ENCODE peak calls at places on chromosomes 12 and 14, in seven cellular contexts. M is stomach, T is sigmoid colon, Q is suprapubic skin, J is transverse colon, A is SK-N-SH, X is H1. Y is an unnamed sample.

GRCh38 chr14:74427651-74428050 is 1.6 kb upstream of the SYNDIG1L start:
- DNase-seq in M (no peak), T (no peak), Q (no peak), J (no peak), A (no peak), X (no peak), Y (no peak)

GRCh38 chr12:121801601-121802484 is 2.0 kb upstream of the SETD1B start:
- DNase-seq in M (no peak), T (no peak), Q (no peak), J (no peak), A (no peak), X (no peak), Y (no peak)

GRCh38 chr14:74704656-74705055 is 8.2 kb downstream of the AREL1 start:
- DNase-seq in M (no peak), T (no peak), Q (no peak), J (no peak), A (no peak), X (no peak), Y (no peak)

GRCh38 chr12:19130224-19131019 is 889 bp downstream of the PLEKHA5 start:
- DNase-seq in M (peak; percentile 34), T (peak; percentile 70), Q (peak; percentile 64), J (peak; percentile 37), A (peak; percentile 69), X (no peak), Y (no peak)

GRCh38 chr14:39229222-39229543 is 4.5 kb upstream of the MIA2 start:
- DNase-seq in M (no peak), T (no peak), Q (no peak), J (no peak), A (no peak), X (no peak), Y (no peak)

GRCh38 chr12:61694214-61694613 is 566.0 kb upstream of the USP15 start:
- DNase-seq in M (no peak), T (no peak), Q (no peak), J (no peak), A (no peak), X (no peak), Y (no peak)

GRCh38 chr14:89489796-89490506 is 72.9 kb upstream of the FOXN3 start:
- DNase-seq in M (no peak), T (no peak), Q (no peak), J (no peak), A (no peak), X (no peak), Y (no peak)

GRCh38 chr12:132199526-132200319 is 55.5 kb downstream of the NOC4L start:
- DNase-seq in M (no peak), T (no peak), Q (no peak), J (no peak), A (no peak), X (no peak), Y (no peak)

GRCh38 chr14:32883189-32883588 is 55.5 kb upstream of the NPAS3 start:
- DNase-seq in M (no peak), T (no peak), Q (no peak), J (no peak), A (no peak), X (no peak), Y (no peak)

GRCh38 chr14:72700338-72701231 is 193.3 kb downstream of the DPF3 start:
- DNase-seq in M (no peak), T (no peak), Q (no peak), J (no peak), A (no peak), X (no peak), Y (no peak)

GRCh38 chr12:94282675-94283074 is 134.3 kb downstream of the PLXNC1 start:
- DNase-seq in M (peak; percentile 36), T (no peak), Q (no peak), J (peak; percentile 34), A (no peak), X (no peak), Y (no peak)

GRCh38 chr12:50458606-50459005 is 46.2 kb upstream of the DIP2B start:
- DNase-seq in M (no peak), T (no peak), Q (no peak), J (no peak), A (no peak), X (no peak), Y (no peak)

GRCh38 chr12:54667945-54668344 is 19.8 kb upstream of the DCD start:
- DNase-seq in M (no peak), T (no peak), Q (no peak), J (no peak), A (no peak), X (no peak), Y (no peak)

GRCh38 chr14:54447231-54447692 is 6.1 kb upstream of the CNIH1 start:
- DNase-seq in M (peak; percentile 37), T (no peak), Q (no peak), J (peak; percentile 78), A (no peak), X (no peak), Y (no peak)

GRCh38 chr12:45348986-45349385 is 133.1 kb downstream of the ANO6 start:
- DNase-seq in M (no peak), T (no peak), Q (no peak), J (no peak), A (no peak), X (no peak), Y (no peak)

GRCh38 chr14:102591372-102591943 is 991 bp upstream of the RCOR1 start:
- DNase-seq in M (peak; percentile 28), T (peak; percentile 82), Q (peak; percentile 81), J (peak; percentile 52), A (peak; percentile 67), X (no peak), Y (peak; percentile 38)

GRCh38 chr12:9940370-9940769 is 8.2 kb upstream of the CLEC2A start:
- DNase-seq in M (no peak), T (no peak), Q (no peak), J (no peak), A (no peak), X (no peak), Y (no peak)

DNA sequence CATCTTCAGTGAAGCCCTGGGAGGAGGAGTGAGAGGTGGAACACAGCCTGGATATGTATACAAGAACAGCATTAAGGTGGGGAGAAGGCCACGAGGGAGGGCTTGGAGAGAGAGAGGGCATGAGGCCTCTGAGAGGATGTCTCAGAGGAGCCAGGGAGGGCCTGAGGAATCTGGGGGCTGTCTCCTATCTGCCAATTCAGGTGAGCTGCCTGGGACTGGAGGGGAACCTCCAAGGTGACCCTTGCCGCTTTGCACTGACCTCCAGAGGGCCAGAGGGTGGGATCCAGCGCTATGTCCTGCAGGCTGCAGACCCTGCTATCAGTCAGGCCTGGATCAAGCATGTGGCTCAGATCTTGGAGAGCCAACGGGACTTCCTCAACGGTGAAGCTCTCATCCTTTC is 4.4 kb downstream of the ARHGEF25 start:
- DNase-seq in M (no peak), T (peak; percentile 41), Q (no peak), J (no peak), A (no peak), X (no peak), Y (no peak)
- H3K4me3 ChIP-seq in M (no peak overlapping the region), T (no peak overlapping the region), Q (no peak overlapping the region), J (no peak overlapping the region), A (no peak overlapping the region), X (no peak overlapping the region), Y (no peak overlapping the region)

DNA sequence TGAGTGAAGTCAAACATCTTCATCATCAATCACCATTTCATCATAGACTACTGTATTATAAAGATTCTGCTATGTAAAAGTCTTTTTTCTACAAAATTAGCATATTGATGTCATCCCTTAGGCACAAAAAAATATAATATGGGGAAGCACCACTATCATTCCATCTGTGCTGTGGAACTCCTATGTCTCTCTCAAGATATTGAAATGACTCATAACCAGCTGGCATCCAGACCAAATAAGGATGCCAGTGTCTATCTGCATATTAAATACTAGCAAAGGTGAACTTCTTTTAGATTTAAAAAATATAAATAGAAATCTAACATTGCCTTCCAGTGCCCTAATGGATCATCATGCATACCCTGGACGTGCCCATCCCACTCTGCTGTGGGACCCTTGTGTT is 17.9 kb upstream of the DCAF5 start:
- DNase-seq in M (no peak), T (no peak), Q (no peak), J (no peak), A (no peak), X (no peak), Y (no peak)
- TF ChIP-seq EP300 in M (no peak), T (no peak), Q (no peak), J (no peak), A (no peak), X (no peak), Y (no peak)

GRCh38 chr12:72547593-72547992 is 275.4 kb downstream of the TRHDE start:
- DNase-seq in M (no peak), T (no peak), Q (no peak), J (no peak), A (no peak), X (no peak), Y (no peak)

GRCh38 chr12:72546106-72546505 is 273.9 kb downstream of the TRHDE start:
- DNase-seq in M (no peak), T (no peak), Q (no peak), J (no peak), A (no peak), X (no peak), Y (no peak)

GRCh38 chr12:72543777-72544467 is 271.8 kb downstream of the TRHDE start:
- DNase-seq in M (no peak), T (no peak), Q (no peak), J (no peak), A (no peak), X (no peak), Y (no peak)

DNA sequence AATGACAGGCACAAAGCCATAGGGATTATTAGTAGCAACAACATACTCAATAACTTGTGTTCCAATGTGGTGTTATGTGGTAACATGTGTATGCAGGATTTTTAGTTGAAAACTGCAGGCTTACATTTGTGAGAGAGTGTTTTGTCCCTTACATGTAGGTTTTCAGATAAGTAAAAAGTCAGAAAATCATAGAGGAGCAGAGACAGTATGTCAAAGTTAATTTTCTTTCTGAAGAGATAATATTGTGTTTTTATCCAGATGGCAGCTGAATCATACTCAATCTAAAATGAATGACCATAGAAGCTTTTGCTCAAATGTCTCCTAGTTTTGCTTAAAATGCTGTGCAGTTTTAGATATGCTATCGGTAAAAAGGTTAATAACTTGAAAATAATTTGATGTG is 277.0 kb downstream of the TRHDE start:
- DNase-seq in M (no peak), T (no peak), Q (no peak), J (no peak), A (no peak), X (no peak), Y (no peak)
- H3K36me3 ChIP-seq in M (no peaks in the 10 kb centered on the region), T (no peaks in the 10 kb centered on the region), Q (no peaks in the 10 kb centered on the region), J (no peaks in the 10 kb centered on the region), A (no peaks in the 10 kb centered on the region), X (no peaks in the 10 kb centered on the region), Y (no peaks in the 10 kb centered on the region)

DNA sequence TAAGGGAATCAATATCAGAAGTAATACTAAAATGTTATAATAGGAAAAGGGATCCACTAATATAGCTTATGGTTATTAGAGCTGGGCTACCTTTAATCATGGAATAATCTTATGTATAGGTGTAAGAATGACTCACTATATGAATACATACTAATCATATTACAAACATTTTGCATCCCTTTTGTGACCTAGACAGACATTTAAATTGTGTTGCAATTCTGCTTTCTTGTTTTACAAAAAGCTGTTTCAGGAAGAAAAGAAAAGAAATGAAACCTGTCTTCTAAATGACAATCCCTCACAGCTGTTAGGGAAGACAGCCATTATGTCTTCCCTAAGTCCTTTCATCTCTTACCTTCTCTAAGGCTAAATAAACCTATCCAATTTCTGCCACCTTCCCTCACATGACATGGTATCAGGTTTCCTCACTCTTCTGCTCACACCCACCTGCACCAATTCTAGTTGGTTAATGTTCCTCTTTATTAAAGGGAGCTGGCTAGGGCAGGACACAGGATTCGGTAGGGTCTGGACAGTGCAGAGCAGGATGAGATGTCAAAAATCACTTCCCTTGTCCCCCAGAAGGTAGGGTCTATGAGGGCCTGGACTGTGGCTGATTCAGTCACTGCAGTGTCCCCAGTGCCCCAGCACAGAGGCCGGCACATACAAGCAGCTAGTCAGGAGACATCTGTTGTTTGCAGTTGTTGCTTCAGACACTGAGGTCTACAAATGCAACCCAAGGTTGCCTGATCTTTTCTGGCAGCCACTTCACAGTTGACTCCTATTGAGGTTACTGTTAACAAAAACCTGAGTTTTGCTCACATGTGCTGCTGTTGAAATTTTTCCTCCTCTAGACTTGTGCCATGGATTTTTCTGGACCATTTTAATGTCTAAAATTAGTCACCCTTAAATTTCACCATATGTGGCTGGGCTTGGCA is 3.8 kb downstream of the DHRS7 start:
- DNase-seq in M (no peak), T (peak; percentile 73), Q (peak; percentile 66), J (no peak), A (no peak), X (no peak), Y (peak; percentile 41)
- H3K4me3 ChIP-seq in M (no peak overlapping the region), T (no peak overlapping the region), Q (no peak overlapping the region), J (no peak overlapping the region), A (no peak overlapping the region), X (no peak overlapping the region), Y (no peak overlapping the region)